ENCODE peak calls at places on chromosomes 5 and 9, in four cellular contexts. R is GM12878, N is A549, D is HepG2. S is an unnamed sample.

GRCh38 chr9:80561526-80561925 is 989.8 kb downstream of the TLE4 start:
- DNase-seq in R (no peak), N (no peak), D (no peak), S (no peak)

GRCh38 chr5:141488591-141489478 is at the start of gene PCDHGC5:
- DNase-seq in R (no peak), N (no peak), D (no peak), S (no peak)

GRCh38 chr5:172052454-172053236 is 46.2 kb upstream of the FBXW11 start:
- DNase-seq in R (no peak), N (no peak), D (no peak), S (no peak)

GRCh38 chr5:56164371-56164770 is 68.8 kb downstream of the ANKRD55 start:
- DNase-seq in R (no peak), N (no peak), D (no peak), S (no peak)

GRCh38 chr5:136439367-136439766 is 74.0 kb upstream of the TRPC7 start:
- DNase-seq in R (no peak), N (no peak), D (no peak), S (no peak)

GRCh38 chr9:4955836-4956235 is 29.2 kb upstream of the JAK2 start:
- DNase-seq in R (no peak), N (peak), D (no peak), S (no peak)

GRCh38 chr9:118444403-118444802 is 740.2 kb downstream of the TLR4 start:
- DNase-seq in R (no peak), N (no peak), D (no peak), S (no peak)

GRCh38 chr9:12798066-12798770 is 23.4 kb downstream of the LURAP1L start:
- DNase-seq in R (no peak), N (no peak), D (no peak), S (no peak)

GRCh38 chr9:846852-847251 is 5.4 kb downstream of the DMRT1 start:
- DNase-seq in R (no peak), N (no peak), D (no peak), S (no peak)

GRCh38 chr5:132277971-132278964 is 15.9 kb upstream of the SLC22A4 start:
- DNase-seq in R (no peak), N (no peak), D (peak), S (peak)

GRCh38 chr5:68817696-68818695 is 275.8 kb upstream of the SLC30A5 start:
- DNase-seq in R (no peak), N (no peak), D (no peak), S (no peak)

GRCh38 chr5:152142845-152143469 is 218.3 kb upstream of the GLRA1 start:
- DNase-seq in R (peak), N (peak), D (peak), S (peak)

GRCh38 chr9:125146247-125146646 is 2.9 kb upstream of the SCAI start:
- DNase-seq in R (no peak), N (no peak), D (no peak), S (no peak)

GRCh38 chr5:32410630-32411029 is 33.9 kb downstream of the ZFR start:
- DNase-seq in R (no peak), N (no peak), D (no peak), S (no peak)

GRCh38 chr9:109574061-109574882 is 76.2 kb upstream of the PTPN3 start:
- DNase-seq in R (peak), N (peak), D (peak), S (peak)

GRCh38 chr5:171623551-171624097 is 162.0 kb upstream of the SMIM23 start:
- DNase-seq in R (no peak), N (no peak), D (peak), S (no peak)

GRCh38 chr9:129172816-129173215 is 5.2 kb downstream of the IER5L start:
- DNase-seq in R (no peak), N (no peak), D (no peak), S (no peak)

GRCh38 chr9:2317591-2317990 is 302.4 kb downstream of the SMARCA2 start:
- DNase-seq in R (no peak), N (no peak), D (no peak), S (no peak)

GRCh38 chr9:36503172-36504153 is 69.2 kb upstream of the MELK start:
- DNase-seq in R (no peak), N (no peak), D (no peak), S (no peak)

GRCh38 chr9:35108946-35109575 is 6.1 kb upstream of the STOML2 start:
- DNase-seq in R (no peak), N (no peak), D (no peak), S (peak)

GRCh38 chr5:58462154-58462553 is 2.3 kb upstream of the PLK2 start:
- DNase-seq in R (no peak), N (peak), D (peak), S (no peak)

GRCh38 chr9:100578610-100579009 is 731 bp downstream of the CAVIN4 start:
- DNase-seq in R (no peak), N (no peak), D (no peak), S (no peak)

GRCh38 chr5:171540865-171541264 is 121.4 kb downstream of the FGF18 start:
- DNase-seq in R (no peak), N (no peak), D (no peak), S (no peak)

GRCh38 chr5:175343292-175343691 is 100.7 kb downstream of the DRD1 start:
- DNase-seq in R (no peak), N (no peak), D (no peak), S (no peak)

GRCh38 chr5:54616031-54616430 is 98.5 kb downstream of the SNX18 start:
- DNase-seq in R (no peak), N (no peak), D (peak), S (no peak)

GRCh38 chr5:150217041-150217440 is 27.2 kb downstream of the SLC6A7 start:
- DNase-seq in R (no peak), N (no peak), D (no peak), S (no peak)

GRCh38 chr5:180910182-180910581 is 11.2 kb downstream of the BTNL8 start:
- DNase-seq in R (no peak), N (no peak), D (no peak), S (no peak)

DNA sequence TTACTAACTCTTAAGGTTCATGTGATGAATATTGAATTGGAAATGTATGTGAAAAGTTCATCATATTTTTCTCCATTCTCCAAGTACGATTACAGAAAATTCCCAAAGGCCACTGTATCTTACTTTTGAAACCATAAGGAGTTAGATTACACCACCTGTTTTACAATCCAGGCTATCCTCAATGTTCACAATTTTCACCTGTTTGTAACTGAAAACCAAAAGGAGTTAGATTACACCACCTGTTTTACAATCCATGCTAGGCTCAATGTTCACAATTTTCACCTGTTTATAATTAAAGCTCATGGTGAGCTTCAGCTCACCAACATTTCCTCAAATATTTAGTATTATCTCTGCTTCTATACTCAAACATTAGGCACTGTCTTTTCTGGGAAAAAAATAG is 188.0 kb downstream of the HCN1 start:
- DNase-seq in R (no peak), N (no peak), D (no peak), S (no peak)
- TF ChIP-seq POLR2AphosphoS2 in R (no peak), N (no peak), D (no peak), S (no peak)

GRCh38 chr5:16450163-16450562 is 15.4 kb downstream of the ZNF622 start:
- DNase-seq in R (no peak), N (no peak), D (no peak), S (no peak)
- TF ChIP-seq POLR2AphosphoS2 in R (no peak), N (no peak), D (no peak), S (no peak)

GRCh38 chr5:140075371-140075770 is 32.3 kb upstream of the NRG2 start:
- DNase-seq in R (no peak), N (no peak), D (no peak), S (no peak)
- TF ChIP-seq POLR2AphosphoS2 in R (no peak), N (no peak), D (no peak), S (no peak)

DNA sequence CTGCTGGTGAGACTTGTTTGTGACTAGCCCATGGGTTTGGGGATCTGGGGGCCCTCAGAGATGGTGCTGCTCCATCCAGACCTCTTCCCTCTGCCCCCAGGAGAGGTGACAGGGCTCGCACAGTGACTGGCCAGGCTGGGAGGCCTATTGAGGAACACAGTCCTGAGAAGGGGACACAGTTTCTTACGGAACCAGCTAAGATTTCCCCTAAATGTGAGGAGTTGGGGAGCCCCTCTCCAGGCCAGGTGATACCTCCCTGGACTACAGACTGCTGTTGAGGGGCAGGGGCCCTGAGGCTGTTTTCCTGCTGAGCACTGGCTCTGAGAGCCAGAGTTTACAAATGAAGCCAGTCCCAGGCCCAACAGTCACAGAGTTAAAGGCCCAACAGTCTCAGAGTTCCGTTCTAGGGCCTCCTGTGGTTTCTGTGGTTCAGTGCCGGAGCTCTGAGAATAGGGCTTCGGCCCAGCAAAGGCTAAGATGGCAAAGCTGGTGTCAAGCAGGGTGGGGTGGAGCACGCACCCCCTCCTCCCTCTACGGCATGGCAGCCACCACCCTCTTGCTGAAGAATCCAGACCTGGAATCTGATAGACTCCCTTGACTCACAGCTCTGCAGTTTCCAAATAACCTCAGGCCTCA is 1.1 kb upstream of the SEMA4D start:
- DNase-seq in R (no peak), N (no peak), D (no peak), S (no peak)
- TF ChIP-seq POLR2AphosphoS2 in R (no peak), N (no peak), D (no peak), S (no peak)

DNA sequence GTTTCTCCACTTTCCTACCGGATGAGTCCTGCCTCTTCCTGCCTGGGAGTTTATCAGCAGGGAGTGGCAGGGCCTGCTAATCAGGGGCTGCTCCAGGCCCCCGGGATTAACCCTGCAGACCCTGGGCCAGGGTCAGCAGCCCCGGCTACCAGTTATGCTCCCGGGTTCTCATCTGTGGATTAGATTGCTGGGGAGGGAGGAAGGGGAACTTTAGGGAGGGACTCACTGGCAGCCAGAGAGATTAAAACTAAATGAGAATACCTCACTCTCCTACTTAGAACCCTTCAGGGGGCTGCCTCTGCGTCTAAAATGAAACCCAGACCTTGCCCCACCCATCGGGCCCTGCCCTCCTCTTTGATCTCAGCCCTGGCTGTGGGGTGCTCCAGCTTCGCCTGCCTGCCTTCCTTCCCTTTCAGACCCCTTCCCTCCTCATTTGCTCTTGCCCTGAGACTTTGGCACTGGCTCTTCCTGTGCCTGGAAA is 130.5 kb upstream of the HAND1 start:
- DNase-seq in R (no peak), N (no peak), D (no peak), S (no peak)
- TF ChIP-seq POLR2AphosphoS2 in R (no peak), N (no peak), D (no peak), S (no peak)

GRCh38 chr9:131645078-131645776 is 94.6 kb downstream of the RAPGEF1 start:
- DNase-seq in R (no peak), N (no peak), D (no peak), S (no peak)
- TF ChIP-seq POLR2AphosphoS2 in R (no peak), N (no peak), D (no peak), S (no peak)